ENCODE peak calls at places on chromosomes 7 and 10, in five cellular contexts. J is nephron progenitor cell, L is hepatocyte, E is endodermal cell, H is brain microvascular endothelial cell. V is an unnamed sample.

GRCh38 chr7:101859411-101860106 is 42.1 kb downstream of the CUX1 start:
- DNase-seq in L (no peak), H (no peak), E (no peak), J (no peak), V (no peak)

GRCh38 chr10:119726291-119727261 is 726 bp downstream of the INPP5F start:
- DNase-seq in J (peak), H (no peak), L (no peak), E (peak), V (peak)

GRCh38 chr10:120386896-120387295 is 70.1 kb upstream of the PLPP4 start:
- DNase-seq in E (no peak), J (no peak), L (no peak), H (no peak), V (no peak)

GRCh38 chr10:94630017-94630688 is 53.4 kb upstream of the CYP2C18 start:
- DNase-seq in J (no peak), L (peak), H (no peak), E (no peak), V (no peak)

GRCh38 chr10:92407305-92408016 is 116.5 kb downstream of the MARCHF5 start:
- DNase-seq in L (no peak), E (no peak), J (no peak), H (no peak), V (no peak)

GRCh38 chr10:12400266-12400931 is 51.1 kb downstream of the CAMK1D start:
- DNase-seq in L (no peak), J (no peak), H (peak), E (no peak), V (no peak)

GRCh38 chr7:132118641-132119040 is 457.6 kb downstream of the PLXNA4 start:
- DNase-seq in E (no peak), L (no peak), H (no peak), J (no peak), V (no peak)

GRCh38 chr7:130096243-130096827 is 26.0 kb downstream of the KLHDC10 start:
- DNase-seq in J (no peak), L (no peak), H (no peak), E (no peak), V (no peak)

GRCh38 chr10:46286991-46287693 is at the start of gene ANTXRL:
- DNase-seq in J (no peak), H (no peak), E (peak), L (no peak), V (no peak)

GRCh38 chr10:24237801-24238390 is 29.0 kb downstream of the KIAA1217 start:
- DNase-seq in J (no peak), E (peak), H (no peak), L (peak), V (no peak)

GRCh38 chr7:14332155-14332554 is 342.7 kb upstream of the ETV1 start:
- DNase-seq in J (peak), H (peak), L (peak), E (peak), V (no peak)

GRCh38 chr7:147639037-147639436 is 951.5 kb upstream of the C7orf33 start:
- DNase-seq in J (no peak), L (no peak), H (no peak), E (peak), V (no peak)

GRCh38 chr7:109879429-109879828 is 1211.5 kb upstream of the LRRN3 start:
- DNase-seq in L (no peak), J (no peak), E (no peak), H (no peak), V (no peak)

GRCh38 chr7:96979551-96980276 is 25.6 kb upstream of the DLX6 start:
- DNase-seq in H (no peak), L (no peak), J (no peak), E (no peak), V (no peak)

GRCh38 chr7:27169658-27170493 is 4.2 kb downstream of the HOXA10 start:
- DNase-seq in L (peak), J (peak), E (peak), H (no peak), V (no peak)

GRCh38 chr10:133279266-133279960 is 2.7 kb upstream of the ADAM8 start:
- DNase-seq in E (no peak), H (no peak), J (no peak), L (no peak), V (no peak)

GRCh38 chr7:33191326-33191725 is 62.0 kb downstream of the BBS9 start:
- DNase-seq in E (no peak), L (peak), J (no peak), H (no peak), V (no peak)

GRCh38 chr10:30027057-30028005 is 32.1 kb downstream of the JCAD start:
- DNase-seq in H (peak), J (peak), E (peak), L (no peak), V (no peak)

DNA sequence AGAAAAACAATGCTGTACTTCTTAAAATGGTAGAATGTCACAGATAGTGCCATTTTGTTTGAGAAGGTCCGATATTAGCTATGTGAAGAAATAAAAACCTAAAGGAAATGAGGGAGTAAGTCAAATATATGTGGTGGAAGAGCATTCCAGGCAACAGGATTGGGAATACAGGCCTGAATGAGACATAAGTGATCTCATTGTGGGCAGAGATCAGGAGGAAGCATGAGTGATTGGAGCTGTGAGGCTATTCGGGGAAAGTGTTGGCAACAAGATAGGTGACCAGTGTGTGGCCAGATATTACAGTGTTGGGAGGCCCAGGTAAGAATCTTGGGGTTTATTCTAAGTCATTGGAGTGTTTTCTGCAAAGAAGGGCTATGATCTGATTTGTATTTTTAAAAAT is 41.3 kb upstream of the AGMO start:
- DNase-seq in L (no peak), J (no peak), E (no peak), H (no peak), V (no peak)
- TF ChIP-seq CTCF in L (no peak), J (no peak), E (no peak), H (no peak), V (no peak)

GRCh38 chr10:70618663-70619062 is 16.1 kb upstream of the PRF1 start:
- DNase-seq in J (no peak), L (no peak), E (no peak), H (no peak), V (no peak)

GRCh38 chr10:70620020-70620289 is 17.4 kb upstream of the PRF1 start:
- DNase-seq in E (no peak), H (no peak), J (no peak), L (no peak), V (no peak)

GRCh38 chr10:70621497-70622078 is 19.0 kb upstream of the PRF1 start:
- DNase-seq in J (no peak), H (no peak), E (no peak), L (no peak), V (no peak)

GRCh38 chr10:70617798-70618568 is 15.4 kb upstream of the PRF1 start:
- DNase-seq in H (peak), E (no peak), L (no peak), J (no peak), V (no peak)

GRCh38 chr10:70619271-70620019 is 16.9 kb upstream of the PRF1 start:
- DNase-seq in E (no peak), L (no peak), J (no peak), H (peak), V (no peak)
- TF ChIP-seq CTCF in E (peak), L (no peak), J (no peak), H (peak), V (no peak)

DNA sequence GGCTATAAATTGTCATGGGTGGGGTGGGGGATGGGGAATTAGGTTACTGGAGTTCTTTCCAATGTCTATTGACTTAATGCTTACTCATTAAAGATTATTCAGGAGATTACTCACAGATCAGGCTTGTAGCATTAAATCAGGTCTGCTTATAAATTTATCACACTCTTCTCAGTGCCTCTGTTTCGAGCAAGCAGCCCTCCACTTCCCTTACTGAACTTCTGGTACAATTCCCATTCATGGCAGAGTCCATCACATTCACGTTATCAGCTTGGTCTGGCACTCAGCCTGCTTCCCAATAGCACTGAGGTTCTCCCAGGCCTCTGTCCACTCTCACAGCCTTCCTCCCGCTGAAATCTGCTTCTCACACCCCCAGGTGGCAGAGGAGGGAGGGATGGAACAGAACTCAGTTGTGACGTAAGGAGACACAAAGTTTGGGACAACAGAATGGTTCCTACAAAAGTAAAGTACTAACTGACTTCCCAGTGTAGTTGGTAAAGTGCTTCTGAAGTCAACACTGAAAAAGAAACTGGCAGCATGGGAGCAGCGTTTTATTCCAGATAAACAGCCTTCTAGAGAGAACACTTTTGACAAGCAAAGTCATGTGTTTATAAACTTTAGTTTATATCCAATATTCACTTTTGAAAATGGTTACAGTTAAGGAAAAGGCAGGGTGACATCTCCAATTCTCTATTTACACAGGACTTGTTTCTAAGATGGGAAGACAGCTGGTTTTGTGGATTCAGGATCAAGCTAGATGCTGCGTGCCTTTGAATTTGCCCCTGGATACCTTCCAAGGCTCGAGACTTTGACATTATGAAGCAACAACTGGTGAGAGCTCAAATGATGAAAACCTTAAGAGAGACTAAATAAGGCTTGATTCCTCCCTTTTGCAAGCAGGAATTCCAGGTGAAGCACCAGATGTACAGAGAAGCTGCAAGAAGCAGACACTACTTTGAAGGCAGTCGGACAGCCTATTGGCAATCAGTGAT is 81.4 kb downstream of the ATXN7L1 start:
- DNase-seq in J (no peak), L (no peak), H (no peak), E (no peak), V (no peak)
- TF ChIP-seq CTCF in J (no peak), L (no peak), H (no peak), E (no peak), V (no peak)

DNA sequence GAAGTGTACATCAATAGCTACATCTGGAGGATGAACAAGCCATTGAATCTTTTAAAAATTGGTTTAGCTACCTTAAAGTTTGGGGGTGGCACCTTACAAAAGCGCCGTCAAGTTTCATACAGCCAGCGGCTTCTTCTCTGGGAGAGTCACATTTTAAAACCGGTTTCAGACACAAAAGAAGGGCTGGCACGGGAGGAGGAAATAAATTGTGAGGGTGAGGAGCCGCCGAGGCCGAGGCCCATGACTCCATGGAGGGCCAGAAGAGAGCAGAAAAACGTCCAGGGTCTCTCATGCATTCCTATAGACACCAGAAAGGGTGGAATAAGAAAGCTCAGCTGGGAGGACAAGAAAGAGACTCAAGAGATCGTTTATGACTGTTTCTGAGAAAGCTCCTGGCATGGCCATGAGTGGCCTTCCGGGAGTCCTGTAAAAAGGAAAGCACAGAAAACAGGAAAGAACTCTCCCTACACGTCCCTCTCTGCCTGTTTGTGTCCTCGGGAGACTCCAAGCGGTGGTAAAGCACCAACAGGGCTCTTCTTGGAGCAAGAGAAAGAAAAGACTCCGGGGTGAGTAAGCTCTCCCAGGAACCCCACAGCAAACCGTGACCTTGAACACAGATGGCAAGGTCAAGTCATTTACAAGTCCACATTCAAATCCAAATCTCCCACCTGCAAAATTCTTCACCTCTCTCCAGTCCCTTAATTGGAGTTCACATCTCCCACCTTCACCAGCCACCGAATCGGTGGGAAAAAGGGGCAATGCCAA is 1.8 kb downstream of the FRAT2 start:
- DNase-seq in H (peak), L (peak), J (peak), E (peak), V (no peak)
- TF ChIP-seq CTCF in H (peak), L (peak), J (no peak), E (no peak), V (peak)

DNA sequence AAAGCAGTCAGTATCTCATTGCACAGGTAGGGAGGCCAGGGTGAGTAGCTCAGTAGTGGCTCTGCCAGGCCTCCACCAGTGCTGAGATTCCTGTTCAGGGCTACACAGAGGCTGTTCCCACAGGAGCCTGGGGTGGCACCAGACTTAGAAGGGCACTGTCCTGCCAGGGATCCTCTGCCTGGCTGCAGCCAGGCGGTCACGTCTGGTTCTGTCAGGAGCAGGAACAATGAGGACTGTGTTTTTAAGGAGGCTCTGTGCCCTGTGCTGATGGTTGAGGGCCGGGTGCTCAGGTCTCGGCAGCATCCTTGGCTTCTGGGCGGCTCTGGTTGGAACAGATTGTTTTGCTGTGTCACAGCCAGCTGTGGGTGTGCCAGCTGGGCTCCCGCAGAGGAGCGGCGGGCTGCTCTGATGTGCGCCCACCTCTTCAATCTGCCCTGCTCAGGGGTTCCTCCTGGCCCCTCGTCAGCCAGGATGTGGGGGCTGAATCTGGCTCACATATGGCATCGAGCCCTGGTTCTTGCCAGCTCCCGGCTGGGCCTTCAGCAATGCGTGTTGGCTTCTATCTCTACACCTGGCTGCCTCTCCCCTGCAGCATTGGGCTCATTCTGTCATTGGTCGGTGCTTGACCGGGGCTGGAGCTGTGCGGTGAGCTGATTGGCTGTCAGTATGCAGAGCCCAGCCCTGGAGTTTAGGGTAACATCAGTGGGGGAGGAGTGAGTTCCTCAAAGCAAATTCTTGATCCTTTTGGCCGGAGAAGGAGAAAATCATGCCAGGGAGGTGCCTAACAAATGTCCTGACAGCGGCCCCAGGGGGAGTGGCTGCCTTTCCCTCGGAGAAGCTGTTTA is 41.2 kb downstream of the TACR2 start:
- DNase-seq in L (no peak), J (peak), E (peak), H (no peak), V (no peak)
- TF ChIP-seq CTCF in L (no peak), J (no peak), E (no peak), H (no peak), V (no peak)

GRCh38 chr7:25221009-25221408 is 7.3 kb downstream of the NPVF start:
- DNase-seq in E (no peak), L (no peak), J (no peak), H (no peak), V (no peak)
- TF ChIP-seq CTCF in E (no peak), L (no peak), J (no peak), H (no peak), V (no peak)

DNA sequence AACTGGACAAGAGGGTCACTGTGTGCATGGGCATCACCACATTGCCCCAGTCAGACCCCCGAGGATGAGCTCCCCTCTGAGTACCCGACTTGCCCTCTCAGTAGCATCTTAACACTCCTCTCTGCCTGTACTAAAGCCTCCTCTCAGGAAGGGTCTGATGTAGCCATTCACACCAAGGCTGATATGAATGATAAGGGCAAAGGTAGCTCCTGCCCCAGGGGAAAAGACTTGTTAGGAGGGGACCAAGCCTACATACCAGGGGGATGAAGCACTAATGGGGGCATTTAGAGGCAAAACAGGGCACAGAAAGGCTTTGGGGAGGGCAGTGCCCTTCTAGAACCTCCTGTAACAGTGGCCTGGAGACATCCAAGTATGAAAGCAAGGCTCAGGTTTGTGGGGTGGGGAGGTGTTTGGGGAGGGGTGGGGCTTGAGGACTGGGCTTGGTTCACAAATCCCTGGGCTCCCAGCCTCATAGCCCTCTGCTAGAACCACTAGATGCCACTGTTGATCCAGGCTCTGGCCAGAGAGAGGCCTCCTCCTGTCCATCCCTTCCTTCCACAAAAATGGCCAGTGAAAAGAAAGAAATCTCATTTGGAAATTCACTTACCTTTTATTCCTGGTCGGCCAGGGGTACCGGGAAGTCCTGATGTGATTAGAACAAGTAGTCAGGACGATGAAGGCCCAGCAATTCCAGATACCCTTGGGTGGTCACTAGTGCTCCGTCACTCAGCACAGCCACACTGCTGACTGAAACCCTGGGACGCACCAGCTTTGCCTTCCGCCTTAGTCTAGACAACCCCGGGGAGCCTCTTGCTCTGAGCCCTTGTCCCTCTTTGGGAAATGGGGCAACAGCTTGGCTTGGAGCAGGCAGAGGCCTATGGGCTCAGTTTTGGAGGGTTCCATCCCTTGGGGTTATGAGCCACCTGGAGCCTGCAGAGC is 40.3 kb downstream of the COL17A1 start:
- DNase-seq in L (peak), E (peak), H (peak), J (peak), V (peak)
- TF ChIP-seq CTCF in L (peak), E (peak), H (peak), J (peak), V (peak)

DNA sequence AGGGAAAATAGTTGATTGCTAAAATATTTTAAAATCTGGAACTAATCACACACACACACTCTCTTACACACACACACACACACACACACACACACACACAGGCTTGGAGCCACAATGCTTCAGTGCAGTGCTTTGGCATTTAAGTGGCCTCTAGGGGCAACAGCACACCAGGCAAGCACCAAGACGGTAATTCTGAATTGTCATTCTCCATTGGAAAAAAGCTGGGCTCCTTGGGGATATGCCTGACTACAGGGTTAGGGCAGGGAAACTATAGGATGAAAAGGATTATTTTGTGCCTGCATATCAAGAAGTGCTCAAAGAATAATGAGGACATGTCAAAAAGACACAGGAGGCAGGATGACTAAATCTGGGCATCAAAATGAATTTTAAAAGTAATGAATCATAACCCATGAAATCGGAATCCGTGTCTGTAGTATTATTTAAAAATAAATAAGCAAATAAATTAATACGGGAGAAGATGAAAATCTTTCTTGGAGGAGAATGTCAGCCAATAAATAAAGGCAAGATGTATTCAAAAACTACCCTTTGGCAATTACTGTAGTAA is 30.4 kb upstream of the DDC start:
- DNase-seq in H (peak), E (peak), L (peak), J (no peak), V (no peak)
- TF ChIP-seq CTCF in H (peak), E (peak), L (peak), J (peak), V (peak)

DNA sequence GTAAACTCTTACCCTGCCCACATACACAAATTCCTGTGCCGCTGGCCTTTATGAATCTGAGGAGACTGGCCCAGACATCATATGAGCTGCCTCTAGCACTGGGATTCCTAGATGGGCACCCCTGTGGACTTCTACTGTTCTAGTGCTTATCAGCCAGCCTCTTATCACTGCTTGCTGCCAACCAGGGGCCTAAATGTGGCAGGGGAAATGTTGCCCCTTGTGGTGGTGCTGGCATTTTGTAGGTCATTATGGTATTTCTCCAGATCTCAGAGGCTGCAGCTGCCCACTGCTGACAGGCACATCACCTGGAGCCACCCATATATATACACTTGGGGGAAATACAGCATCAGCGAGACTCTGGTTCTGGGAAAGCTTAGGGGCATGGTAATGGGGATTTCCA is 5.4 kb downstream of the SFR1 start:
- DNase-seq in J (peak), E (peak), L (no peak), H (no peak), V (no peak)
- TF ChIP-seq CTCF in J (peak), E (peak), L (peak), H (peak), V (peak)

GRCh38 chr7:70040971-70041766 is 442.9 kb downstream of the AUTS2 start:
- DNase-seq in H (no peak), E (no peak), J (no peak), L (peak), V (no peak)
- TF ChIP-seq CTCF in H (peak), E (peak), J (peak), L (peak), V (peak)